ENCODE peak calls at places on chromosome 3, in nine cellular contexts. P is EL, E is glutamatergic neuron, W is AG08395, I is AG04450, R is EH, Q is GM19239, N is GM06990, S is NCI-H1092 treated with DMSO at 0.1 percent for 48 hours. F is an unnamed sample.

GRCh38 chr3:152574461-152575079 is 260.4 kb upstream of the P2RY1 start:
- DNase-seq in R (peak; percentile 58), Q (no peak), W (peak; percentile 64), E (peak; percentile 34), N (no peak), S (peak; percentile 31), I (no peak), P (peak; percentile 57), F (no peak)

GRCh38 chr3:58082047-58082446 is 73.8 kb downstream of the FLNB start:
- DNase-seq in R (peak; percentile 42), E (peak; percentile 24), P (peak; percentile 28), S (no peak), W (no peak), Q (no peak), I (peak; percentile 53), N (no peak), F (no peak)

GRCh38 chr3:12193485-12194165 is 34.9 kb upstream of the TIMP4 start:
- DNase-seq in E (no peak), I (peak; percentile 97), N (peak; percentile 77), S (no peak), Q (no peak), P (peak; percentile 98), W (peak; percentile 86), R (peak; percentile 99), F (no peak)

GRCh38 chr3:141812586-141812985 is 49.4 kb downstream of the GRK7 start:
- DNase-seq in S (no peak), I (no peak), Q (no peak), N (no peak), P (no peak), R (no peak), E (no peak), W (no peak), F (no peak)

GRCh38 chr3:6860149-6860548 is 766 bp upstream of the GRM7 start:
- DNase-seq in W (no peak), I (no peak), N (no peak), S (no peak), P (no peak), R (no peak), Q (no peak), E (no peak), F (no peak)

GRCh38 chr3:123571973-123572365 is 12.9 kb downstream of the HACD2 start:
- DNase-seq in N (no peak), I (no peak), E (no peak), P (no peak), Q (no peak), R (no peak), S (no peak), W (no peak), F (no peak)

GRCh38 chr3:123375014-123375940 is 73.6 kb downstream of the ADCY5 start:
- DNase-seq in N (no peak), P (no peak), E (no peak), S (peak; percentile 3), Q (no peak), R (peak; percentile 12), I (no peak), W (no peak), F (no peak)

GRCh38 chr3:66483006-66483928 is 17.6 kb downstream of the LRIG1 start:
- DNase-seq in Q (no peak), I (no peak), S (peak; percentile 52), N (no peak), P (no peak), E (no peak), R (peak; percentile 40), W (peak; percentile 71), F (no peak)

GRCh38 chr3:124263168-124263567 is 271.2 kb upstream of the ROPN1 start:
- DNase-seq in N (no peak), R (peak; percentile 93), Q (no peak), I (peak; percentile 82), P (peak; percentile 89), E (no peak), S (no peak), W (peak; percentile 79), F (no peak)

GRCh38 chr3:109930592-109930991 is 593.2 kb upstream of the DPPA4 start:
- DNase-seq in R (peak; percentile 33), S (no peak), Q (no peak), I (no peak), P (no peak), E (no peak), N (no peak), W (no peak), F (no peak)

GRCh38 chr3:131147534-131147933 is 120.9 kb downstream of the NEK11 start:
- DNase-seq in Q (no peak), N (no peak), I (no peak), S (no peak), E (no peak), R (no peak), P (no peak), W (no peak), F (no peak)

GRCh38 chr3:71010731-71011455 is 572.6 kb downstream of the FOXP1 start:
- DNase-seq in E (no peak), I (no peak), S (no peak), Q (peak; percentile 29), R (no peak), W (no peak), N (peak; percentile 58), P (no peak), F (no peak)

GRCh38 chr3:40055361-40055760 is 246.0 kb downstream of the MYRIP start:
- DNase-seq in W (no peak), R (peak; percentile 51), P (peak; percentile 56), E (no peak), Q (no peak), I (no peak), N (no peak), S (no peak), F (no peak)

GRCh38 chr3:148243609-148244008 is 454.1 kb upstream of the AGTR1 start:
- DNase-seq in E (no peak), S (no peak), N (no peak), I (no peak), Q (no peak), W (no peak), P (no peak), R (no peak), F (no peak)

GRCh38 chr3:42192334-42193200 is 73.4 kb downstream of the CCK start:
- DNase-seq in R (peak; percentile 68), P (peak; percentile 33), N (peak; percentile 57), Q (no peak), I (no peak), S (no peak), W (peak; percentile 41), E (no peak), F (no peak)

GRCh38 chr3:187205683-187206082 is 8.4 kb downstream of the RTP1 start:
- DNase-seq in Q (no peak), E (no peak), I (no peak), P (no peak), S (no peak), N (no peak), W (no peak), R (no peak), F (no peak)

GRCh38 chr3:156675744-156676466 is 1.5 kb downstream of the TIPARP start:
- DNase-seq in W (peak; percentile 52), S (peak; percentile 45), N (no peak), Q (no peak), R (peak; percentile 91), E (peak; percentile 17), P (peak; percentile 94), I (peak; percentile 55), F (no peak)